ENCODE peak calls at places on chromosomes 7 and 10, in nine cellular contexts. One of them, this sample, is unnamed.

GRCh38 chr7:24828871-24829661 is 71.8 kb upstream of the GSDME start:
- DNase-seq in HFFc6: no peak
- DNase-seq in AML-193: no peak
- DNase-seq in stimulated activated CD8-positive, alpha-beta memory T cell treated with anti-CD3 and anti-CD28 coated beads, Interleukin-12 subunit alpha, Interleukin-12 subunit beta, amount 100 ng/mL, for 4 hours: no peak
- DNase-seq in activated T-cell treated with anti-CD3 and anti-CD28 coated beads, Interleukin-2, amount 50 U/mL, for 4 hours: no peak
- DNase-seq in mesothelial cell of epicardium: no peak
- DNase-seq in amniotic stem cell: no peak
- DNase-seq in stimulated activated CD4-positive, alpha-beta T cell treated with anti-CD3 and anti-CD28 coated beads, Interleukin-4, amount 100 ng/mL, for 24 hours: no peak
- DNase-seq in ELR: no peak
- DNase-seq in this sample: peak

GRCh38 chr10:98293550-98294269 is 25.7 kb upstream of the LOXL4 start:
- DNase-seq in HFFc6: no peak
- DNase-seq in AML-193: no peak
- DNase-seq in stimulated activated CD8-positive, alpha-beta memory T cell treated with anti-CD3 and anti-CD28 coated beads, Interleukin-12 subunit alpha, Interleukin-12 subunit beta, amount 100 ng/mL, for 4 hours: no peak
- DNase-seq in activated T-cell treated with anti-CD3 and anti-CD28 coated beads, Interleukin-2, amount 50 U/mL, for 4 hours: no peak
- DNase-seq in mesothelial cell of epicardium: no peak
- DNase-seq in amniotic stem cell: no peak
- DNase-seq in stimulated activated CD4-positive, alpha-beta T cell treated with anti-CD3 and anti-CD28 coated beads, Interleukin-4, amount 100 ng/mL, for 24 hours: no peak
- DNase-seq in ELR: no peak
- DNase-seq in this sample: no peak

GRCh38 chr7:113805976-113806375 is 112.8 kb downstream of the PPP1R3A start:
- DNase-seq in HFFc6: no peak
- DNase-seq in AML-193: no peak
- DNase-seq in stimulated activated CD8-positive, alpha-beta memory T cell treated with anti-CD3 and anti-CD28 coated beads, Interleukin-12 subunit alpha, Interleukin-12 subunit beta, amount 100 ng/mL, for 4 hours: no peak
- DNase-seq in activated T-cell treated with anti-CD3 and anti-CD28 coated beads, Interleukin-2, amount 50 U/mL, for 4 hours: no peak
- DNase-seq in mesothelial cell of epicardium: no peak
- DNase-seq in amniotic stem cell: no peak
- DNase-seq in stimulated activated CD4-positive, alpha-beta T cell treated with anti-CD3 and anti-CD28 coated beads, Interleukin-4, amount 100 ng/mL, for 24 hours: no peak
- DNase-seq in ELR: no peak
- DNase-seq in this sample: no peak

GRCh38 chr7:157587487-157588270 is 250.9 kb downstream of the DNAJB6 start:
- DNase-seq in HFFc6: no peak
- DNase-seq in AML-193: no peak
- DNase-seq in stimulated activated CD8-positive, alpha-beta memory T cell treated with anti-CD3 and anti-CD28 coated beads, Interleukin-12 subunit alpha, Interleukin-12 subunit beta, amount 100 ng/mL, for 4 hours: no peak
- DNase-seq in activated T-cell treated with anti-CD3 and anti-CD28 coated beads, Interleukin-2, amount 50 U/mL, for 4 hours: no peak
- DNase-seq in mesothelial cell of epicardium: no peak
- DNase-seq in amniotic stem cell: no peak
- DNase-seq in stimulated activated CD4-positive, alpha-beta T cell treated with anti-CD3 and anti-CD28 coated beads, Interleukin-4, amount 100 ng/mL, for 24 hours: no peak
- DNase-seq in ELR: no peak
- DNase-seq in this sample: no peak

GRCh38 chr7:96991850-96992623 is 13.3 kb upstream of the DLX6 start:
- DNase-seq in HFFc6: no peak
- DNase-seq in AML-193: no peak
- DNase-seq in stimulated activated CD8-positive, alpha-beta memory T cell treated with anti-CD3 and anti-CD28 coated beads, Interleukin-12 subunit alpha, Interleukin-12 subunit beta, amount 100 ng/mL, for 4 hours: no peak
- DNase-seq in activated T-cell treated with anti-CD3 and anti-CD28 coated beads, Interleukin-2, amount 50 U/mL, for 4 hours: no peak
- DNase-seq in mesothelial cell of epicardium: no peak
- DNase-seq in amniotic stem cell: no peak
- DNase-seq in stimulated activated CD4-positive, alpha-beta T cell treated with anti-CD3 and anti-CD28 coated beads, Interleukin-4, amount 100 ng/mL, for 24 hours: no peak
- DNase-seq in ELR: no peak
- DNase-seq in this sample: no peak

GRCh38 chr10:6990891-6991290 is 410.8 kb upstream of the PRKCQ start:
- DNase-seq in HFFc6: no peak
- DNase-seq in AML-193: peak
- DNase-seq in stimulated activated CD8-positive, alpha-beta memory T cell treated with anti-CD3 and anti-CD28 coated beads, Interleukin-12 subunit alpha, Interleukin-12 subunit beta, amount 100 ng/mL, for 4 hours: no peak
- DNase-seq in activated T-cell treated with anti-CD3 and anti-CD28 coated beads, Interleukin-2, amount 50 U/mL, for 4 hours: no peak
- DNase-seq in mesothelial cell of epicardium: no peak
- DNase-seq in amniotic stem cell: no peak
- DNase-seq in stimulated activated CD4-positive, alpha-beta T cell treated with anti-CD3 and anti-CD28 coated beads, Interleukin-4, amount 100 ng/mL, for 24 hours: no peak
- DNase-seq in ELR: no peak
- DNase-seq in this sample: no peak

GRCh38 chr7:156115582-156115981 is 303.3 kb upstream of the SHH start:
- DNase-seq in HFFc6: no peak
- DNase-seq in AML-193: no peak
- DNase-seq in stimulated activated CD8-positive, alpha-beta memory T cell treated with anti-CD3 and anti-CD28 coated beads, Interleukin-12 subunit alpha, Interleukin-12 subunit beta, amount 100 ng/mL, for 4 hours: no peak
- DNase-seq in activated T-cell treated with anti-CD3 and anti-CD28 coated beads, Interleukin-2, amount 50 U/mL, for 4 hours: no peak
- DNase-seq in mesothelial cell of epicardium: no peak
- DNase-seq in amniotic stem cell: no peak
- DNase-seq in stimulated activated CD4-positive, alpha-beta T cell treated with anti-CD3 and anti-CD28 coated beads, Interleukin-4, amount 100 ng/mL, for 24 hours: no peak
- DNase-seq in ELR: no peak
- DNase-seq in this sample: no peak

GRCh38 chr10:77229704-77230103 is 407.9 kb downstream of the KCNMA1 start:
- DNase-seq in HFFc6: no peak
- DNase-seq in AML-193: no peak
- DNase-seq in stimulated activated CD8-positive, alpha-beta memory T cell treated with anti-CD3 and anti-CD28 coated beads, Interleukin-12 subunit alpha, Interleukin-12 subunit beta, amount 100 ng/mL, for 4 hours: no peak
- DNase-seq in activated T-cell treated with anti-CD3 and anti-CD28 coated beads, Interleukin-2, amount 50 U/mL, for 4 hours: no peak
- DNase-seq in mesothelial cell of epicardium: no peak
- DNase-seq in amniotic stem cell: no peak
- DNase-seq in stimulated activated CD4-positive, alpha-beta T cell treated with anti-CD3 and anti-CD28 coated beads, Interleukin-4, amount 100 ng/mL, for 24 hours: no peak
- DNase-seq in ELR: peak
- DNase-seq in this sample: no peak

GRCh38 chr7:129741743-129742213 is 130.3 kb downstream of the NRF1 start:
- DNase-seq in HFFc6: no peak
- DNase-seq in AML-193: no peak
- DNase-seq in stimulated activated CD8-positive, alpha-beta memory T cell treated with anti-CD3 and anti-CD28 coated beads, Interleukin-12 subunit alpha, Interleukin-12 subunit beta, amount 100 ng/mL, for 4 hours: no peak
- DNase-seq in activated T-cell treated with anti-CD3 and anti-CD28 coated beads, Interleukin-2, amount 50 U/mL, for 4 hours: no peak
- DNase-seq in mesothelial cell of epicardium: no peak
- DNase-seq in amniotic stem cell: no peak
- DNase-seq in stimulated activated CD4-positive, alpha-beta T cell treated with anti-CD3 and anti-CD28 coated beads, Interleukin-4, amount 100 ng/mL, for 24 hours: no peak
- DNase-seq in ELR: no peak
- DNase-seq in this sample: no peak

GRCh38 chr10:4804505-4804904 is 21.5 kb upstream of the AKR1E2 start:
- DNase-seq in HFFc6: peak
- DNase-seq in AML-193: no peak
- DNase-seq in stimulated activated CD8-positive, alpha-beta memory T cell treated with anti-CD3 and anti-CD28 coated beads, Interleukin-12 subunit alpha, Interleukin-12 subunit beta, amount 100 ng/mL, for 4 hours: no peak
- DNase-seq in activated T-cell treated with anti-CD3 and anti-CD28 coated beads, Interleukin-2, amount 50 U/mL, for 4 hours: no peak
- DNase-seq in mesothelial cell of epicardium: no peak
- DNase-seq in amniotic stem cell: no peak
- DNase-seq in stimulated activated CD4-positive, alpha-beta T cell treated with anti-CD3 and anti-CD28 coated beads, Interleukin-4, amount 100 ng/mL, for 24 hours: no peak
- DNase-seq in ELR: peak
- DNase-seq in this sample: no peak